ENCODE peak calls at places on chromosomes 7 and 10, in nine cellular contexts. R is pancreas, E is right lobe of liver, Q is heart left ventricle, W is lower lobe of right lung, F is RWPE2, V is body of pancreas, C is left lung, Y is psoas muscle. S is an unnamed sample.

GRCh38 chr7:158602905-158603772 is 15.5 kb upstream of the PTPRN2 start:
- ATAC-seq in Q (no peak), E (no peak), V (no peak), F (no peak), R (no peak), C (no peak), W (no peak), Y (no peak), S (no peak)

GRCh38 chr7:54201501-54201900 is 340.7 kb upstream of the VSTM2A start:
- ATAC-seq in R (no peak), F (no peak), Q (no peak), C (no peak), E (no peak), W (no peak), Y (no peak), V (no peak), S (no peak)

GRCh38 chr10:67812007-67812406 is 26.0 kb downstream of the DNAJC12 start:
- ATAC-seq in V (no peak), F (no peak), R (no peak), C (no peak), E (no peak), Y (no peak), Q (no peak), W (no peak), S (no peak)

GRCh38 chr7:89966100-89966499 is 188.2 kb upstream of the STEAP1 start:
- ATAC-seq in F (no peak), C (no peak), W (no peak), Q (no peak), E (no peak), V (no peak), Y (no peak), R (no peak), S (no peak)

GRCh38 chr10:105241254-105241653 is 600.2 kb downstream of the SORCS3 start:
- ATAC-seq in F (no peak), R (no peak), Q (no peak), Y (no peak), C (no peak), V (no peak), E (peak; percentile 28), W (no peak), S (no peak)

GRCh38 chr7:87702326-87702725 is 74.1 kb downstream of the RUNDC3B start:
- ATAC-seq in R (no peak), Y (no peak), V (no peak), Q (no peak), E (no peak), W (no peak), F (peak; percentile 98), C (no peak), S (no peak)

GRCh38 chr7:99173787-99174186 is 29.9 kb upstream of the SMURF1 start:
- ATAC-seq in C (peak; percentile 56), E (peak; percentile 59), Y (no peak), V (no peak), Q (no peak), W (peak; percentile 46), F (no peak), R (no peak), S (no peak)

GRCh38 chr10:72229261-72230251 is 13.5 kb upstream of the ASCC1 start:
- ATAC-seq in C (no peak), F (no peak), V (peak; percentile 88), Y (peak; percentile 83), E (peak; percentile 74), R (peak; percentile 88), Q (no peak), W (no peak), S (peak; percentile 81)

DNA sequence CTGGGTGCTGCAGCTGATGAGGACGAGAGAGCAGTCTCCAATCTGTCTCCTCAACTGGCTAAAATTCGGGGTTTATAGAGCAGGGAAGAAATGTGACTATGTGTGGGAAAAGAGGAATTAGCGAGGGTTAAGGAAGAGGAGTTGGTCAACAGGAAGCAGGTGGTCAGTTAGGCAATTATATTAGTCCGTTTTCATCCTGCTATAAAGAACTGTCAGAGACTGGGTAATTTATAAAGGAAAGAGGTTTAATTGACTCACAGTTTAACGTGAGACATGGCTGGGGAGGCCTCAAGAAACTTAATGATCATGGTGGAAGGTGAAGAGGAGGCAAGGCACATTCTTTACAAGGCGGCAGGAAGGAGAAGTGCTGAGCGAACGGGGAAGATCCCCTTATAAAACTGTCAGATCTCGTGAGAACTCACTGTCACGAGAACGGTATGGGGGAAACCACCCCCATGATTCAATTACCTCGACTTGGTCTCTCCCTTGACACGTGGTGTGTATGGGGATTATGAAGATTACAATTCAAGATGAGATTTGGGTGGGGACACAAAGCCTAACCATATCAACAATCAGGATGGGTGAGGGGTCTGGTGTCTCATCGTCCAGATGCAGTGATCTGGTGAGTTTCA is 35.1 kb downstream of the RAMP3 start:
- ATAC-seq in Y (no peak), E (no peak), R (no peak), W (peak; percentile 20), Q (no peak), C (peak; percentile 44), F (no peak), V (no peak), S (peak; percentile 19)
- H3K9me3 ChIP-seq in Y (no peaks in the 10 kb centered on the region), E (no peaks in the 10 kb centered on the region), R (no peaks in the 10 kb centered on the region), W (no peaks in the 10 kb centered on the region), Q (no peaks in the 10 kb centered on the region), C (no peaks in the 10 kb centered on the region), F (no peaks in the 10 kb centered on the region), V (no peaks in the 10 kb centered on the region), S (no peaks in the 10 kb centered on the region)

GRCh38 chr10:77349226-77349625 is 288.4 kb downstream of the KCNMA1 start:
- ATAC-seq in R (no peak), W (no peak), V (no peak), F (no peak), Y (no peak), C (no peak), Q (no peak), E (no peak), S (no peak)

GRCh38 chr10:77348711-77349110 is 288.9 kb downstream of the KCNMA1 start:
- ATAC-seq in F (no peak), W (no peak), Q (no peak), R (no peak), V (no peak), E (no peak), C (no peak), Y (no peak), S (no peak)

GRCh38 chr10:77350134-77350533 is 287.5 kb downstream of the KCNMA1 start:
- ATAC-seq in V (no peak), R (no peak), Y (no peak), W (no peak), C (no peak), E (no peak), Q (no peak), F (no peak), S (no peak)

GRCh38 chr10:77351386-77351785 is 286.2 kb downstream of the KCNMA1 start:
- ATAC-seq in V (no peak), C (peak; percentile 24), F (no peak), R (peak; percentile 45), E (no peak), Q (no peak), W (no peak), Y (peak; percentile 51), S (peak; percentile 23)

GRCh38 chr10:77350711-77351119 is 286.9 kb downstream of the KCNMA1 start:
- ATAC-seq in E (no peak), Y (peak; percentile 97), W (peak; percentile 53), F (peak; percentile 98), Q (no peak), C (peak; percentile 91), R (peak; percentile 82), V (peak; percentile 62), S (peak; percentile 90)
- TF ChIP-seq CTCF in E (no peak), Y (no peak), W (no peak), F (peak; percentile 9), Q (no peak), C (no peak), R (no peak), V (no peak), S (no peak)

GRCh38 chr7:14740606-14741005 is 161.9 kb downstream of the DGKB start:
- ATAC-seq in Q (no peak), V (no peak), E (no peak), R (no peak), F (no peak), Y (no peak), W (no peak), C (no peak), S (no peak)

GRCh38 chr7:14747701-14748100 is 154.8 kb downstream of the DGKB start:
- ATAC-seq in Q (no peak), W (no peak), R (no peak), Y (no peak), C (no peak), V (no peak), F (no peak), E (no peak), S (no peak)

GRCh38 chr7:14739496-14740185 is 162.9 kb downstream of the DGKB start:
- ATAC-seq in W (no peak), V (no peak), Q (no peak), E (no peak), C (no peak), F (no peak), R (no peak), Y (no peak), S (no peak)

GRCh38 chr7:14748461-14748860 is 154.1 kb downstream of the DGKB start:
- ATAC-seq in F (peak; percentile 99), Q (no peak), R (peak; percentile 52), V (no peak), C (no peak), W (no peak), Y (no peak), E (no peak), S (no peak)

DNA sequence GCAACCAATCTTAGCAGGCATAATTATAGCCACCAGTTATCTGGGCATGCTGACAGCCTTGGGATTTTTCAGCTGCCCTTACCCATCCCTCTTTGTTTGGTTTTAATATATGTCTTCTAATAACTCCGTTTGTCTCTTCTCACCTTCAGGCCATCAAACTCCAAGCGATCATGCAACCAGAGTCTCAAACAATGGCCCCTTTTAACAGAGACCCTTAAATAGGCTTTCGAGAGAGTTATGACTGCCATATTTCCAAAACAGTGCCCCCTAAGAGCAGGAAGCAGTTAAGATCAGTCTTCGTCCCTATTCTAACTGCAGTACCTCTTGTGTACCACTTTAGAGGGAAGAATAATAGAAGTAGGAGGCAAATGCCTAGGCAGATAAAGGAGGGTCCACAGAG is 157.5 kb downstream of the DGKB start:
- ATAC-seq in R (no peak), F (no peak), Y (no peak), E (no peak), V (no peak), W (no peak), C (no peak), Q (no peak), S (no peak)
- H3K9me3 ChIP-seq in R (no peaks in the 10 kb centered on the region), F (peaks cover 6% of the 10 kb centered on the region), Y (peaks cover 23% of the 10 kb centered on the region), E (no peaks in the 10 kb centered on the region), V (peaks cover 8% of the 10 kb centered on the region), W (peaks cover 6% of the 10 kb centered on the region), C (peaks cover 55% of the 10 kb centered on the region), Q (no peaks in the 10 kb centered on the region), S (no peaks in the 10 kb centered on the region)

GRCh38 chr10:13834581-13835286 is 248.0 kb downstream of the PRPF18 start:
- ATAC-seq in Y (no peak), W (peak; percentile 60), C (peak; percentile 39), E (peak; percentile 38), R (peak; percentile 54), V (no peak), Q (peak; percentile 32), F (no peak), S (peak; percentile 21)

GRCh38 chr10:13827418-13827817 is 240.7 kb downstream of the PRPF18 start:
- ATAC-seq in E (no peak), Y (no peak), R (no peak), W (no peak), V (no peak), Q (no peak), C (no peak), F (no peak), S (no peak)

GRCh38 chr10:13831711-13832110 is 244.9 kb downstream of the PRPF18 start:
- ATAC-seq in R (peak; percentile 49), Y (no peak), F (no peak), W (peak; percentile 20), C (peak; percentile 46), E (peak; percentile 37), Q (no peak), V (no peak), S (peak; percentile 30)

GRCh38 chr10:13829790-13830189 is 243.0 kb downstream of the PRPF18 start:
- ATAC-seq in Q (no peak), R (no peak), W (no peak), V (no peak), C (no peak), E (no peak), F (no peak), Y (no peak), S (no peak)

DNA sequence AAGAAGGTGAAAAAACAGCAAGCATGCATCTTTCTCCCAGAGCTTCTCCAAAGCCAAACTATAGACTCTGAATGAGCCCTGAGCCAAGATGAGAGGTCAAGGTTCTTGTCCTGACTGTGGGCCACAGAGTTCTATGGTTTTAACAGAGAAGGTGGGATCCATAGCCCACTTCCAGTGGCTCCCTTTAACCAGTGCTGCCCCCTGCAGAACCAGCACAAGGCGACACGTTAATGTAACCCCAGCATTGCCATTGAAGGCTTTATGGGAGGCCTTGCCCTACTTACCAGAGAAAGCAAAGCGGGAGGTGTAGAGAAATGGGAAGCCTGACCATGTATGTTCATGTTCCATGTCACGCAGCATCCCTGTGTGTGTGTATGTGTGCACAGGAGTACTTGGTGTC is 243.6 kb downstream of the PRPF18 start:
- ATAC-seq in R (no peak), C (no peak), Y (no peak), W (no peak), Q (no peak), E (no peak), V (no peak), F (no peak), S (no peak)
- TF ChIP-seq CTCF in R (no peak), C (no peak), Y (no peak), W (no peak), Q (no peak), E (no peak), V (no peak), F (no peak), S (no peak)

S was measured in gastroesophageal sphincter.